ENCODE peak calls at places on chromosomes 3 and 15, in ten cellular contexts. T is activated gamma-delta T cell treated with anti-CD3 and anti-CD28 coated beads, Interleukin-2, amount 50 U/mL, for 16 hours; K is H54; G is RWPE1; M is stimulated activated naive B cell treated with anti-CD40 and anti-IgM and Interleukin-4, amounts not matched to agents 10 μg/mL and 1 μg/mL and 100 μg/mL, for 72 hours; V is nephron progenitor cell; I is GM03348; R is epithelial cell of prostate; L is kidney; D is activated CD4-positive, alpha-beta T cell treated with anti-CD3 and anti-CD28 coated beads, Interleukin-2, amount 50 U/mL, for 24 hours. F is an unnamed sample.

GRCh38 chr15:92069308-92070244 is 216.1 kb downstream of the SLCO3A1 start:
- DNase-seq in G (peak), M (peak), I (peak), T (peak), L (peak), D (peak), K (peak), V (no peak), R (peak), F (peak)

GRCh38 chr3:170977911-170978310 is 48.6 kb downstream of the SLC2A2 start:
- DNase-seq in G (no peak), D (no peak), M (no peak), I (peak), L (no peak), K (no peak), R (no peak), T (no peak), V (no peak), F (no peak)

GRCh38 chr3:159787191-159787590 is 201.4 kb upstream of the IL12A start:
- DNase-seq in D (no peak), L (no peak), V (no peak), I (peak), T (no peak), R (peak), M (no peak), K (peak), G (peak), F (peak)

GRCh38 chr15:39833515-39833981 is 50.9 kb upstream of the FSIP1 start:
- DNase-seq in M (no peak), I (peak), D (no peak), G (peak), K (no peak), T (no peak), V (no peak), L (no peak), R (peak), F (peak)

GRCh38 chr15:23073890-23074631 is 34.7 kb upstream of the TUBGCP5 start:
- DNase-seq in D (no peak), L (no peak), K (no peak), M (no peak), R (no peak), G (peak), I (no peak), T (no peak), V (no peak), F (no peak)

GRCh38 chr3:172513488-172513887 is 9.7 kb downstream of the TNFSF10 start:
- DNase-seq in M (no peak), K (no peak), D (no peak), V (no peak), R (no peak), L (no peak), T (no peak), I (no peak), G (no peak), F (no peak)

GRCh38 chr15:40830884-40831283 is 2.4 kb upstream of the PPP1R14D start:
- DNase-seq in L (no peak), G (no peak), I (no peak), T (no peak), D (no peak), M (no peak), V (no peak), K (no peak), R (no peak), F (no peak)

GRCh38 chr15:78056714-78057269 is 20.7 kb downstream of the TBC1D2B start:
- DNase-seq in V (no peak), G (peak), R (no peak), K (no peak), D (no peak), M (no peak), L (peak), T (no peak), I (peak), F (peak)

GRCh38 chr3:11774296-11774877 is 72.3 kb downstream of the TAMM41 start:
- DNase-seq in M (no peak), R (no peak), K (peak), T (no peak), G (peak), D (no peak), I (peak), V (peak), L (no peak), F (no peak)

GRCh38 chr3:57557088-57557537 is 1.0 kb downstream of the PDE12 start:
- DNase-seq in G (no peak), K (no peak), R (no peak), L (no peak), M (peak), I (peak), V (peak), T (peak), D (peak), F (peak)

GRCh38 chr3:161253711-161254110 is 32.6 kb downstream of the NMD3 start:
- DNase-seq in M (no peak), R (no peak), G (no peak), V (no peak), K (no peak), L (no peak), D (no peak), T (no peak), I (no peak), F (no peak)

GRCh38 chr3:142065932-142066331 is 83.4 kb downstream of the TFDP2 start:
- DNase-seq in V (no peak), M (no peak), K (no peak), I (no peak), R (no peak), G (no peak), L (no peak), D (no peak), T (no peak), F (no peak)

GRCh38 chr15:94743668-94744067 is 512.3 kb downstream of the MCTP2 start:
- DNase-seq in M (no peak), K (no peak), T (no peak), I (no peak), V (no peak), R (peak), L (no peak), G (peak), D (no peak), F (peak)

GRCh38 chr3:101065962-101066361 is 72.7 kb upstream of the ABI3BP start:
- DNase-seq in D (no peak), M (no peak), L (no peak), R (peak), K (peak), V (no peak), G (peak), I (peak), T (no peak), F (peak)

GRCh38 chr3:41327718-41328117 is 128.4 kb downstream of the CTNNB1 start:
- DNase-seq in R (peak), K (no peak), D (no peak), M (no peak), V (no peak), T (no peak), G (peak), L (no peak), I (no peak), F (peak)

GRCh38 chr15:64010719-64011118 is 35.6 kb downstream of the DAPK2 start:
- DNase-seq in K (peak), L (peak), R (peak), D (peak), G (peak), V (no peak), T (peak), M (peak), I (peak), F (peak)

GRCh38 chr3:171939578-171939977 is 96.4 kb downstream of the TMEM212 start:
- DNase-seq in D (no peak), R (no peak), M (no peak), V (no peak), I (no peak), T (no peak), L (no peak), K (no peak), G (no peak), F (no peak)

GRCh38 chr3:129952956-129953355 is 21.6 kb upstream of the TRH start:
- DNase-seq in M (no peak), T (no peak), V (no peak), D (no peak), G (no peak), R (no peak), I (no peak), K (no peak), L (no peak), F (no peak)

GRCh38 chr3:115239717-115240116 is 92.6 kb upstream of the ZBTB20 start:
- DNase-seq in I (peak), T (no peak), K (peak), M (no peak), V (no peak), G (peak), D (no peak), L (peak), R (peak), F (peak)

GRCh38 chr3:39108309-39108708 is 829 bp downstream of the TTC21A start:
- DNase-seq in D (no peak), G (no peak), T (no peak), R (no peak), M (peak), K (no peak), I (no peak), L (no peak), V (no peak), F (no peak)

GRCh38 chr3:48664929-48665328 is 2.2 kb upstream of the CELSR3 start:
- DNase-seq in I (no peak), K (no peak), M (no peak), G (no peak), T (no peak), R (no peak), L (no peak), D (no peak), V (no peak), F (no peak)